ENCODE peak calls at places on chromosomes 2 and 18, in nine cellular contexts. One of them, this sample, is unnamed.

GRCh38 chr18:21362921-21363320 is 120.9 kb downstream of the GREB1L start:
- DNase-seq in mesenchymal stem cell: no peak
- DNase-seq in germinal center: no peak
- DNase-seq in stimulated activated CD8-positive, alpha-beta memory T cell treated with anti-CD3 and anti-CD28 coated beads, Interleukin-2, amount 100 ng/mL, for 48 hours: no peak
- DNase-seq in anterior cingulate cortex: no peak
- DNase-seq in AG10803: peak
- DNase-seq in activated CD8-positive, alpha-beta memory T cell treated with anti-CD3 and anti-CD28 coated beads, Interleukin-2, amount 50 U/mL, for 48 hours: no peak
- DNase-seq in lower lobe of right lung: no peak
- DNase-seq in KG1: no peak
- DNase-seq in this sample: no peak

GRCh38 chr2:157572725-157573124 is 55.9 kb downstream of the ACVR1C start:
- DNase-seq in mesenchymal stem cell: no peak
- DNase-seq in germinal center: peak
- DNase-seq in stimulated activated CD8-positive, alpha-beta memory T cell treated with anti-CD3 and anti-CD28 coated beads, Interleukin-2, amount 100 ng/mL, for 48 hours: no peak
- DNase-seq in anterior cingulate cortex: no peak
- DNase-seq in AG10803: no peak
- DNase-seq in activated CD8-positive, alpha-beta memory T cell treated with anti-CD3 and anti-CD28 coated beads, Interleukin-2, amount 50 U/mL, for 48 hours: no peak
- DNase-seq in lower lobe of right lung: no peak
- DNase-seq in KG1: no peak
- DNase-seq in this sample: no peak

GRCh38 chr18:59665057-59666007 is 31.9 kb downstream of the CCBE1 start:
- DNase-seq in mesenchymal stem cell: peak
- DNase-seq in germinal center: no peak
- DNase-seq in stimulated activated CD8-positive, alpha-beta memory T cell treated with anti-CD3 and anti-CD28 coated beads, Interleukin-2, amount 100 ng/mL, for 48 hours: no peak
- DNase-seq in anterior cingulate cortex: no peak
- DNase-seq in AG10803: peak
- DNase-seq in activated CD8-positive, alpha-beta memory T cell treated with anti-CD3 and anti-CD28 coated beads, Interleukin-2, amount 50 U/mL, for 48 hours: no peak
- DNase-seq in lower lobe of right lung: no peak
- DNase-seq in KG1: no peak
- DNase-seq in this sample: no peak

GRCh38 chr2:173349295-173349694 is 5.4 kb upstream of the CDCA7 start:
- DNase-seq in mesenchymal stem cell: no peak
- DNase-seq in germinal center: peak
- DNase-seq in stimulated activated CD8-positive, alpha-beta memory T cell treated with anti-CD3 and anti-CD28 coated beads, Interleukin-2, amount 100 ng/mL, for 48 hours: no peak
- DNase-seq in anterior cingulate cortex: no peak
- DNase-seq in AG10803: no peak
- DNase-seq in activated CD8-positive, alpha-beta memory T cell treated with anti-CD3 and anti-CD28 coated beads, Interleukin-2, amount 50 U/mL, for 48 hours: no peak
- DNase-seq in lower lobe of right lung: no peak
- DNase-seq in KG1: no peak
- DNase-seq in this sample: no peak

GRCh38 chr2:217606296-217606695 is 396.5 kb downstream of the TNS1 start:
- DNase-seq in mesenchymal stem cell: no peak
- DNase-seq in germinal center: no peak
- DNase-seq in stimulated activated CD8-positive, alpha-beta memory T cell treated with anti-CD3 and anti-CD28 coated beads, Interleukin-2, amount 100 ng/mL, for 48 hours: no peak
- DNase-seq in anterior cingulate cortex: no peak
- DNase-seq in AG10803: no peak
- DNase-seq in activated CD8-positive, alpha-beta memory T cell treated with anti-CD3 and anti-CD28 coated beads, Interleukin-2, amount 50 U/mL, for 48 hours: no peak
- DNase-seq in lower lobe of right lung: no peak
- DNase-seq in KG1: no peak
- DNase-seq in this sample: no peak

GRCh38 chr2:181174880-181175590 is 194.6 kb downstream of the UBE2E3 start:
- DNase-seq in mesenchymal stem cell: peak
- DNase-seq in germinal center: no peak
- DNase-seq in stimulated activated CD8-positive, alpha-beta memory T cell treated with anti-CD3 and anti-CD28 coated beads, Interleukin-2, amount 100 ng/mL, for 48 hours: no peak
- DNase-seq in anterior cingulate cortex: no peak
- DNase-seq in AG10803: peak
- DNase-seq in activated CD8-positive, alpha-beta memory T cell treated with anti-CD3 and anti-CD28 coated beads, Interleukin-2, amount 50 U/mL, for 48 hours: no peak
- DNase-seq in lower lobe of right lung: no peak
- DNase-seq in KG1: no peak
- DNase-seq in this sample: peak

GRCh38 chr2:72694715-72695496 is 130.9 kb downstream of the EXOC6B start:
- DNase-seq in mesenchymal stem cell: peak
- DNase-seq in germinal center: no peak
- DNase-seq in stimulated activated CD8-positive, alpha-beta memory T cell treated with anti-CD3 and anti-CD28 coated beads, Interleukin-2, amount 100 ng/mL, for 48 hours: no peak
- DNase-seq in anterior cingulate cortex: no peak
- DNase-seq in AG10803: peak
- DNase-seq in activated CD8-positive, alpha-beta memory T cell treated with anti-CD3 and anti-CD28 coated beads, Interleukin-2, amount 50 U/mL, for 48 hours: no peak
- DNase-seq in lower lobe of right lung: no peak
- DNase-seq in KG1: no peak
- DNase-seq in this sample: no peak

GRCh38 chr2:133641497-133641896 is 73.2 kb upstream of the NCKAP5 start:
- DNase-seq in mesenchymal stem cell: peak
- DNase-seq in germinal center: no peak
- DNase-seq in stimulated activated CD8-positive, alpha-beta memory T cell treated with anti-CD3 and anti-CD28 coated beads, Interleukin-2, amount 100 ng/mL, for 48 hours: no peak
- DNase-seq in anterior cingulate cortex: peak
- DNase-seq in AG10803: no peak
- DNase-seq in activated CD8-positive, alpha-beta memory T cell treated with anti-CD3 and anti-CD28 coated beads, Interleukin-2, amount 50 U/mL, for 48 hours: no peak
- DNase-seq in lower lobe of right lung: no peak
- DNase-seq in KG1: no peak
- DNase-seq in this sample: no peak

GRCh38 chr2:217939220-217939619 is 63.6 kb downstream of the TNS1 start:
- DNase-seq in mesenchymal stem cell: no peak
- DNase-seq in germinal center: no peak
- DNase-seq in stimulated activated CD8-positive, alpha-beta memory T cell treated with anti-CD3 and anti-CD28 coated beads, Interleukin-2, amount 100 ng/mL, for 48 hours: no peak
- DNase-seq in anterior cingulate cortex: no peak
- DNase-seq in AG10803: no peak
- DNase-seq in activated CD8-positive, alpha-beta memory T cell treated with anti-CD3 and anti-CD28 coated beads, Interleukin-2, amount 50 U/mL, for 48 hours: no peak
- DNase-seq in lower lobe of right lung: no peak
- DNase-seq in KG1: no peak
- DNase-seq in this sample: no peak

GRCh38 chr2:43174368-43175186 is 51.8 kb downstream of the ZFP36L2 start:
- DNase-seq in mesenchymal stem cell: no peak
- DNase-seq in germinal center: peak
- DNase-seq in stimulated activated CD8-positive, alpha-beta memory T cell treated with anti-CD3 and anti-CD28 coated beads, Interleukin-2, amount 100 ng/mL, for 48 hours: peak
- DNase-seq in anterior cingulate cortex: no peak
- DNase-seq in AG10803: no peak
- DNase-seq in activated CD8-positive, alpha-beta memory T cell treated with anti-CD3 and anti-CD28 coated beads, Interleukin-2, amount 50 U/mL, for 48 hours: peak
- DNase-seq in lower lobe of right lung: no peak
- DNase-seq in KG1: no peak
- DNase-seq in this sample: peak

GRCh38 chr2:234583331-234583730 is 86.5 kb upstream of the ARL4C start:
- DNase-seq in mesenchymal stem cell: no peak
- DNase-seq in germinal center: no peak
- DNase-seq in stimulated activated CD8-positive, alpha-beta memory T cell treated with anti-CD3 and anti-CD28 coated beads, Interleukin-2, amount 100 ng/mL, for 48 hours: no peak
- DNase-seq in anterior cingulate cortex: no peak
- DNase-seq in AG10803: no peak
- DNase-seq in activated CD8-positive, alpha-beta memory T cell treated with anti-CD3 and anti-CD28 coated beads, Interleukin-2, amount 50 U/mL, for 48 hours: no peak
- DNase-seq in lower lobe of right lung: no peak
- DNase-seq in KG1: no peak
- DNase-seq in this sample: no peak

GRCh38 chr2:9110893-9111569 is 95.6 kb upstream of the ASAP2 start:
- DNase-seq in mesenchymal stem cell: peak
- DNase-seq in germinal center: no peak
- DNase-seq in stimulated activated CD8-positive, alpha-beta memory T cell treated with anti-CD3 and anti-CD28 coated beads, Interleukin-2, amount 100 ng/mL, for 48 hours: no peak
- DNase-seq in anterior cingulate cortex: no peak
- DNase-seq in AG10803: no peak
- DNase-seq in activated CD8-positive, alpha-beta memory T cell treated with anti-CD3 and anti-CD28 coated beads, Interleukin-2, amount 50 U/mL, for 48 hours: no peak
- DNase-seq in lower lobe of right lung: no peak
- DNase-seq in KG1: no peak
- DNase-seq in this sample: no peak

GRCh38 chr2:47833516-47833968 is 50.6 kb downstream of the MSH6 start:
- DNase-seq in mesenchymal stem cell: no peak
- DNase-seq in germinal center: peak
- DNase-seq in stimulated activated CD8-positive, alpha-beta memory T cell treated with anti-CD3 and anti-CD28 coated beads, Interleukin-2, amount 100 ng/mL, for 48 hours: no peak
- DNase-seq in anterior cingulate cortex: no peak
- DNase-seq in AG10803: no peak
- DNase-seq in activated CD8-positive, alpha-beta memory T cell treated with anti-CD3 and anti-CD28 coated beads, Interleukin-2, amount 50 U/mL, for 48 hours: no peak
- DNase-seq in lower lobe of right lung: no peak
- DNase-seq in KG1: no peak
- DNase-seq in this sample: peak

GRCh38 chr2:109648041-109648527 is 33.9 kb downstream of the SOWAHC start:
- DNase-seq in mesenchymal stem cell: peak
- DNase-seq in germinal center: no peak
- DNase-seq in stimulated activated CD8-positive, alpha-beta memory T cell treated with anti-CD3 and anti-CD28 coated beads, Interleukin-2, amount 100 ng/mL, for 48 hours: no peak
- DNase-seq in anterior cingulate cortex: no peak
- DNase-seq in AG10803: peak
- DNase-seq in activated CD8-positive, alpha-beta memory T cell treated with anti-CD3 and anti-CD28 coated beads, Interleukin-2, amount 50 U/mL, for 48 hours: no peak
- DNase-seq in lower lobe of right lung: no peak
- DNase-seq in KG1: no peak
- DNase-seq in this sample: no peak

GRCh38 chr2:237866119-237866621 is 6.7 kb downstream of the RAMP1 start:
- DNase-seq in mesenchymal stem cell: peak
- DNase-seq in germinal center: no peak
- DNase-seq in stimulated activated CD8-positive, alpha-beta memory T cell treated with anti-CD3 and anti-CD28 coated beads, Interleukin-2, amount 100 ng/mL, for 48 hours: no peak
- DNase-seq in anterior cingulate cortex: no peak
- DNase-seq in AG10803: peak
- DNase-seq in activated CD8-positive, alpha-beta memory T cell treated with anti-CD3 and anti-CD28 coated beads, Interleukin-2, amount 50 U/mL, for 48 hours: peak
- DNase-seq in lower lobe of right lung: no peak
- DNase-seq in KG1: no peak
- DNase-seq in this sample: no peak

GRCh38 chr2:126643431-126643830 is 12.5 kb upstream of the GYPC start:
- DNase-seq in mesenchymal stem cell: no peak
- DNase-seq in germinal center: no peak
- DNase-seq in stimulated activated CD8-positive, alpha-beta memory T cell treated with anti-CD3 and anti-CD28 coated beads, Interleukin-2, amount 100 ng/mL, for 48 hours: no peak
- DNase-seq in anterior cingulate cortex: no peak
- DNase-seq in AG10803: no peak
- DNase-seq in activated CD8-positive, alpha-beta memory T cell treated with anti-CD3 and anti-CD28 coated beads, Interleukin-2, amount 50 U/mL, for 48 hours: no peak
- DNase-seq in lower lobe of right lung: no peak
- DNase-seq in KG1: no peak
- DNase-seq in this sample: no peak

GRCh38 chr2:101998556-101999121 is 6.9 kb downstream of the IL1R2 start:
- DNase-seq in mesenchymal stem cell: no peak
- DNase-seq in germinal center: no peak
- DNase-seq in stimulated activated CD8-positive, alpha-beta memory T cell treated with anti-CD3 and anti-CD28 coated beads, Interleukin-2, amount 100 ng/mL, for 48 hours: no peak
- DNase-seq in anterior cingulate cortex: no peak
- DNase-seq in AG10803: no peak
- DNase-seq in activated CD8-positive, alpha-beta memory T cell treated with anti-CD3 and anti-CD28 coated beads, Interleukin-2, amount 50 U/mL, for 48 hours: no peak
- DNase-seq in lower lobe of right lung: no peak
- DNase-seq in KG1: no peak
- DNase-seq in this sample: no peak

This sample was measured in GM13976.